ENCODE peak calls at places on chromosomes 12 and 14, in ten cellular contexts. S is colonic mucosa, B is psoas muscle, A is testis, N is body of pancreas, V is esophagus squamous epithelium, H is WERI-Rb-1, K is aorta, P is H9, G is neural progenitor cell. I is an unnamed sample.

GRCh38 chr14:45089813-45090212 is 5.9 kb downstream of the PRPF39 start:
- DNase-seq in N (no peak), B (no peak), G (no peak), P (no peak), K (no peak), S (no peak), V (no peak), H (no peak), A (no peak), I (no peak)

GRCh38 chr12:124510301-124510970 is 57.0 kb downstream of the NCOR2 start:
- DNase-seq in V (no peak), H (no peak), N (peak), K (no peak), G (no peak), S (peak), A (peak), P (peak), B (peak), I (no peak)

GRCh38 chr14:102683399-102684275 is 91.2 kb downstream of the RCOR1 start:
- DNase-seq in N (peak), S (peak), V (no peak), B (no peak), A (peak), K (no peak), H (no peak), G (no peak), P (peak), I (peak)

GRCh38 chr14:94462219-94462551 is 9.6 kb upstream of the SERPINA11 start:
- DNase-seq in S (no peak), G (no peak), K (no peak), B (no peak), N (no peak), H (no peak), V (no peak), P (peak), A (no peak), I (no peak)

GRCh38 chr12:81779216-81779615 is 20.1 kb upstream of the PPFIA2 start:
- DNase-seq in S (no peak), H (no peak), V (no peak), A (no peak), G (no peak), P (no peak), B (no peak), K (no peak), N (no peak), I (no peak)

GRCh38 chr14:95507701-95508103 is 8.7 kb downstream of the SYNE3 start:
- DNase-seq in B (no peak), A (no peak), V (no peak), S (no peak), K (peak), G (no peak), N (no peak), P (no peak), H (no peak), I (peak)

GRCh38 chr12:120132863-120133385 is 16.4 kb upstream of the RAB35 start:
- DNase-seq in N (no peak), K (no peak), V (no peak), B (no peak), P (no peak), H (no peak), S (no peak), A (no peak), G (no peak), I (no peak)

GRCh38 chr12:64890873-64891468 is 66.5 kb downstream of the TBC1D30 start:
- DNase-seq in H (no peak), V (no peak), A (no peak), K (no peak), G (peak), B (no peak), N (peak), P (no peak), S (no peak), I (no peak)

GRCh38 chr12:111442301-111443045 is 36.8 kb downstream of the SH2B3 start:
- DNase-seq in A (no peak), N (no peak), V (no peak), S (no peak), B (no peak), G (no peak), K (peak), H (no peak), P (peak), I (no peak)

GRCh38 chr12:99960312-99960711 is 24.4 kb downstream of the ANKS1B start:
- DNase-seq in V (no peak), H (peak), B (no peak), P (no peak), N (no peak), S (no peak), K (no peak), G (no peak), A (no peak), I (no peak)

GRCh38 chr12:27185234-27186045 is 58.6 kb upstream of the STK38L start:
- DNase-seq in G (no peak), K (no peak), S (no peak), V (no peak), H (no peak), P (no peak), N (no peak), B (no peak), A (no peak), I (no peak)

GRCh38 chr12:622420-622819 is 40.8 kb downstream of the NINJ2 start:
- DNase-seq in K (no peak), G (no peak), H (no peak), P (no peak), A (no peak), B (no peak), N (no peak), V (no peak), S (no peak), I (no peak)

GRCh38 chr12:113287146-113287898 is 47.6 kb downstream of the SLC8B1 start:
- DNase-seq in B (peak), A (no peak), V (no peak), H (no peak), K (no peak), G (no peak), P (peak), S (no peak), N (no peak), I (no peak)

GRCh38 chr12:107127482-107128185 is 34.3 kb upstream of the CRY1 start:
- DNase-seq in G (peak), S (no peak), P (no peak), K (no peak), A (no peak), N (no peak), H (peak), B (no peak), V (no peak), I (no peak)

GRCh38 chr14:24609667-24610344 is at the start of gene GZMH:
- DNase-seq in B (no peak), N (no peak), G (no peak), V (no peak), S (no peak), K (no peak), P (no peak), A (no peak), H (no peak), I (no peak)

GRCh38 chr12:94851396-94852025 is 152.0 kb downstream of the NDUFA12 start:
- DNase-seq in S (no peak), A (no peak), V (no peak), G (no peak), P (no peak), N (no peak), B (no peak), K (no peak), H (no peak), I (no peak)

GRCh38 chr12:14665354-14666348 is 30.7 kb downstream of the GUCY2C start:
- DNase-seq in K (no peak), N (no peak), P (peak), S (no peak), A (peak), V (no peak), B (no peak), H (no peak), G (peak), I (no peak)

GRCh38 chr14:49134940-49135339 is 451.2 kb downstream of the RPS29 start:
- DNase-seq in H (peak), G (peak), N (no peak), A (no peak), S (no peak), P (peak), K (no peak), V (no peak), B (no peak), I (no peak)

GRCh38 chr12:97426485-97427116 is 36.0 kb upstream of the RMST start:
- DNase-seq in A (no peak), B (no peak), P (peak), S (no peak), N (no peak), V (no peak), H (no peak), K (no peak), G (no peak), I (no peak)

GRCh38 chr14:91350483-91350812 is 67.2 kb downstream of the CCDC88C start:
- DNase-seq in N (no peak), S (no peak), B (no peak), P (no peak), H (no peak), V (no peak), G (no peak), A (no peak), K (no peak), I (no peak)

GRCh38 chr14:91352101-91352500 is 65.5 kb downstream of the CCDC88C start:
- DNase-seq in G (peak), S (no peak), B (peak), H (no peak), A (peak), P (no peak), K (peak), V (no peak), N (no peak), I (no peak)

GRCh38 chr14:91349481-91350074 is 68.0 kb downstream of the CCDC88C start:
- DNase-seq in S (no peak), G (no peak), B (no peak), V (no peak), P (no peak), K (peak), A (no peak), H (no peak), N (no peak), I (no peak)

GRCh38 chr14:91351508-91351853 is 66.1 kb downstream of the CCDC88C start:
- DNase-seq in G (no peak), H (no peak), V (no peak), P (no peak), B (no peak), K (peak), N (no peak), S (no peak), A (no peak), I (no peak)

GRCh38 chr14:91350813-91351507 is 66.7 kb downstream of the CCDC88C start:
- DNase-seq in H (no peak), K (peak), A (no peak), G (no peak), V (no peak), N (no peak), B (no peak), P (no peak), S (no peak), I (no peak)
- H3K27ac ChIP-seq in H (no peak), K (no peak), A (no peak), G (no peak), V (peak), N (no peak), B (no peak), P (no peak), S (no peak), I (no peak)

GRCh38 chr14:51004352-51004800 is 60.1 kb upstream of the PYGL start:
- DNase-seq in V (no peak), N (no peak), P (no peak), G (no peak), B (peak), H (no peak), S (no peak), K (peak), A (no peak), I (peak)
- H3K27ac ChIP-seq in V (no peak), N (no peak), P (no peak), G (no peak), B (peak), H (peak), S (no peak), K (no peak), A (no peak), I (peak)

GRCh38 chr12:49349266-49349665 is 2.6 kb downstream of the DNAJC22 start:
- DNase-seq in B (no peak), S (no peak), V (no peak), N (no peak), G (no peak), H (no peak), A (peak), K (no peak), P (no peak), I (no peak)

GRCh38 chr12:49347307-49348237 is 884 bp downstream of the DNAJC22 start:
- DNase-seq in G (peak), P (peak), H (peak), K (peak), N (peak), B (peak), A (peak), V (no peak), S (peak), I (peak)

GRCh38 chr12:49355913-49356312 is 9.2 kb downstream of the DNAJC22 start:
- DNase-seq in H (no peak), B (no peak), K (no peak), A (peak), P (no peak), V (no peak), N (no peak), G (no peak), S (no peak), I (no peak)

GRCh38 chr12:49348781-49349180 is 2.1 kb downstream of the DNAJC22 start:
- DNase-seq in K (no peak), P (peak), N (no peak), V (no peak), G (no peak), B (no peak), H (no peak), A (peak), S (no peak), I (no peak)

DNA sequence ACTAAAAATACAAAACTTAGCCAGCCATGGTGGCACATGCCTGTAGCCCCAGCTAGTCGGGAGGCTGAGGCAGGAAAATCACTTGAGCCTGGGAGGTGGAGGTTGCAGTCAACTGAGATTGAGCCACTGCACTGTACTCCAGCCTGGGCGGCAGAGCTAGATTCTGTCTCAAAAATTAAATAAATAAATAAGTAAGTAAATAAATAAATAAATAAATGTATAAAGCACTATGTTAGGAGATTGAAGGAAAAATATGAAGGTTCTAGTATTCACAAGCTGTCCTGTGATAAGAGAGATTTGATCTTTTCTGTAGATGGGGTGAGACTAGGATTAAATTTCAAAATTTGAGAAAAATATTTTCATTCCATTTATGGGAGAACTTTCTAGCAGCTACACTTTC is 5.7 kb downstream of the DNAJC22 start:
- DNase-seq in P (no peak), G (no peak), A (no peak), B (no peak), H (no peak), V (no peak), K (no peak), N (no peak), S (no peak), I (no peak)
- H3K27ac ChIP-seq in P (no peak), G (no peak), A (no peak), B (no peak), H (no peak), V (no peak), K (no peak), N (no peak), S (no peak), I (no peak)

GRCh38 chr12:53713516-53713915 is 13.7 kb downstream of the CALCOCO1 start:
- DNase-seq in P (no peak), G (no peak), H (no peak), N (no peak), B (no peak), A (no peak), V (no peak), K (no peak), S (no peak), I (no peak)
- H3K27ac ChIP-seq in P (no peak), G (no peak), H (no peak), N (no peak), B (no peak), A (no peak), V (no peak), K (no peak), S (no peak), I (no peak)

GRCh38 chr12:110372056-110372425 is 31.5 kb downstream of the ANAPC7 start:
- DNase-seq in A (no peak), S (no peak), K (no peak), P (peak), N (no peak), H (no peak), B (no peak), V (no peak), G (no peak), I (no peak)
- H3K27ac ChIP-seq in A (no peak), S (no peak), K (no peak), P (no peak), N (no peak), H (no peak), B (no peak), V (peak), G (no peak), I (no peak)

GRCh38 chr12:118122264-118122663 is 13.7 kb upstream of the PEBP1 start:
- DNase-seq in S (no peak), B (no peak), G (no peak), N (no peak), P (no peak), V (no peak), A (no peak), H (no peak), K (no peak), I (no peak)

GRCh38 chr12:118125743-118126118 is 10.2 kb upstream of the PEBP1 start:
- DNase-seq in G (no peak), V (no peak), P (no peak), S (no peak), A (no peak), N (no peak), B (no peak), K (no peak), H (no peak), I (no peak)

GRCh38 chr12:118119449-118119879 is 15.7 kb upstream of the VSIG10 start:
- DNase-seq in K (no peak), N (no peak), V (no peak), B (no peak), G (peak), P (peak), H (no peak), S (no peak), A (no peak), I (peak)

GRCh38 chr12:118124333-118124874 is 11.5 kb upstream of the PEBP1 start:
- DNase-seq in P (no peak), A (no peak), K (no peak), G (no peak), B (no peak), S (no peak), V (no peak), H (no peak), N (peak), I (no peak)

GRCh38 chr12:118120579-118121363 is 15.2 kb upstream of the PEBP1 start:
- DNase-seq in B (peak), K (peak), A (peak), V (peak), N (peak), H (peak), S (peak), G (peak), P (peak), I (peak)
- H3K27ac ChIP-seq in B (peak), K (no peak), A (peak), V (peak), N (peak), H (peak), S (no peak), G (no peak), P (peak), I (peak)